ENCODE peak calls at places on chromosomes 5 and 9, in seven cellular contexts. One of them, this sample, is unnamed.

GRCh38 chr9:138022121-138022741 is 144.6 kb downstream of the CACNA1B start:
- DNase-seq in BJ: no peak
- DNase-seq in T-cell: no peak
- DNase-seq in KG1: no peak
- DNase-seq in transverse colon: no peak
- DNase-seq in HS-5: no peak
- DNase-seq in GM13976: peak; percentile 59
- DNase-seq in this sample: peak; percentile 29

GRCh38 chr5:18466731-18467130 is 832.5 kb downstream of the TAF11L14 start:
- DNase-seq in transverse colon: no peak
- DNase-seq in KG1: no peak
- DNase-seq in BJ: no peak
- DNase-seq in T-cell: no peak
- DNase-seq in GM13976: no peak
- DNase-seq in HS-5: no peak
- DNase-seq in this sample: no peak

GRCh38 chr5:124744170-124744911 is 2.1 kb downstream of the ZNF608 start:
- DNase-seq in HS-5: no peak
- DNase-seq in GM13976: no peak
- DNase-seq in BJ: no peak
- DNase-seq in KG1: no peak
- DNase-seq in T-cell: no peak
- DNase-seq in transverse colon: peak; percentile 76
- DNase-seq in this sample: no peak

GRCh38 chr5:1808466-1808865 is 7.3 kb downstream of the NDUFS6 start:
- DNase-seq in BJ: no peak
- DNase-seq in HS-5: no peak
- DNase-seq in GM13976: no peak
- DNase-seq in transverse colon: no peak
- DNase-seq in KG1: no peak
- DNase-seq in T-cell: no peak
- DNase-seq in this sample: no peak

GRCh38 chr5:53487436-53487835 is 7.0 kb downstream of the FST start:
- DNase-seq in GM13976: no peak
- DNase-seq in KG1: no peak
- DNase-seq in BJ: no peak
- DNase-seq in T-cell: no peak
- DNase-seq in HS-5: no peak
- DNase-seq in transverse colon: no peak
- DNase-seq in this sample: no peak

GRCh38 chr5:36029914-36030313 is 36.8 kb downstream of the UGT3A2 start:
- DNase-seq in KG1: no peak
- DNase-seq in BJ: no peak
- DNase-seq in GM13976: no peak
- DNase-seq in HS-5: no peak
- DNase-seq in T-cell: no peak
- DNase-seq in transverse colon: no peak
- DNase-seq in this sample: no peak

GRCh38 chr5:53031695-53032096 is 42.5 kb downstream of the ITGA2 start:
- DNase-seq in KG1: no peak
- DNase-seq in transverse colon: no peak
- DNase-seq in BJ: peak; percentile 48
- DNase-seq in T-cell: no peak
- DNase-seq in HS-5: peak; percentile 81
- DNase-seq in GM13976: no peak
- DNase-seq in this sample: no peak

GRCh38 chr9:127568618-127568970 is 43.5 kb upstream of the STXBP1 start:
- DNase-seq in BJ: no peak
- DNase-seq in KG1: no peak
- DNase-seq in transverse colon: no peak
- DNase-seq in HS-5: no peak
- DNase-seq in T-cell: no peak
- DNase-seq in GM13976: no peak
- DNase-seq in this sample: no peak

GRCh38 chr9:138100711-138101349 is 223.2 kb downstream of the CACNA1B start:
- DNase-seq in T-cell: no peak
- DNase-seq in BJ: no peak
- DNase-seq in KG1: no peak
- DNase-seq in GM13976: peak; percentile 32
- DNase-seq in HS-5: no peak
- DNase-seq in transverse colon: no peak
- DNase-seq in this sample: no peak

GRCh38 chr5:198941-199820 is 7.9 kb downstream of the LRRC14B start:
- DNase-seq in transverse colon: no peak
- DNase-seq in KG1: no peak
- DNase-seq in GM13976: no peak
- DNase-seq in T-cell: no peak
- DNase-seq in HS-5: no peak
- DNase-seq in BJ: no peak
- DNase-seq in this sample: no peak